ENCODE peak calls at places on chromosomes 7 and 10, in six cellular contexts. L is AG04450, N is GM20000, G is EL, C is activated B cell treated with CpG ODN at 0.5 μM for 24 hours, R is epithelial cell of esophagus. H is an unnamed sample.

GRCh38 chr7:42315631-42316030 is 78.6 kb upstream of the GLI3 start:
- DNase-seq in L (no peak), R (peak), N (no peak), C (no peak), G (peak), H (peak)

GRCh38 chr10:273088-273487 is 137.8 kb downstream of the ZMYND11 start:
- DNase-seq in L (no peak), G (no peak), N (no peak), C (no peak), R (no peak), H (no peak)

GRCh38 chr10:79082631-79083581 is 14.1 kb downstream of the ZMIZ1 start:
- DNase-seq in C (no peak), G (peak), N (no peak), R (no peak), L (no peak), H (peak)

GRCh38 chr10:124603376-124604213 is 140.6 kb downstream of the FAM53B start:
- DNase-seq in L (no peak), R (no peak), N (no peak), G (no peak), C (peak), H (no peak)

GRCh38 chr10:46546591-46547330 is 9.7 kb downstream of the GPRIN2 start:
- DNase-seq in C (peak), R (peak), L (no peak), G (no peak), N (no peak), H (no peak)

GRCh38 chr10:70600512-70601395 is 1.8 kb downstream of the PRF1 start:
- DNase-seq in N (no peak), C (no peak), R (no peak), L (no peak), G (no peak), H (no peak)

GRCh38 chr7:1930381-1931065 is 260.4 kb downstream of the ELFN1 start:
- DNase-seq in L (no peak), N (no peak), C (no peak), R (no peak), G (no peak), H (no peak)

GRCh38 chr10:48448796-48449195 is 142.3 kb downstream of the MAPK8 start:
- DNase-seq in G (peak), C (no peak), N (peak), L (no peak), R (peak), H (peak)

GRCh38 chr10:12042409-12042796 is 206 bp downstream of the UPF2 start:
- DNase-seq in R (peak), L (no peak), C (no peak), G (peak), N (peak), H (peak)

GRCh38 chr7:70694909-70695803 is 436.8 kb upstream of the GALNT17 start:
- DNase-seq in N (peak), G (peak), R (peak), L (no peak), C (peak), H (no peak)

GRCh38 chr7:12655161-12655560 is 32.3 kb upstream of the ARL4A start:
- DNase-seq in G (no peak), R (peak), N (no peak), C (no peak), L (no peak), H (no peak)

GRCh38 chr10:35540296-35541164 is 64.6 kb upstream of the GJD4 start:
- DNase-seq in L (no peak), N (no peak), C (no peak), R (no peak), G (no peak), H (no peak)

GRCh38 chr10:121340176-121340850 is 257.9 kb downstream of the FGFR2 start:
- DNase-seq in L (no peak), R (no peak), C (no peak), G (no peak), N (no peak), H (no peak)

GRCh38 chr7:131424219-131424822 is 96.6 kb downstream of the MKLN1 start:
- DNase-seq in N (peak), R (peak), L (peak), C (no peak), G (peak), H (peak)

GRCh38 chr10:29140151-29140550 is 148.7 kb upstream of the LYZL1 start:
- DNase-seq in N (no peak), C (no peak), L (no peak), G (no peak), R (no peak), H (no peak)

GRCh38 chr7:17071866-17072265 is 190.1 kb upstream of the AGR3 start:
- DNase-seq in L (no peak), N (no peak), C (no peak), R (no peak), G (no peak), H (no peak)

GRCh38 chr10:128318868-128319267 is 192.6 kb upstream of the MKI67 start:
- DNase-seq in L (no peak), G (no peak), R (no peak), C (no peak), N (no peak), H (no peak)

GRCh38 chr10:115942106-115942505 is 330.9 kb downstream of the GFRA1 start:
- DNase-seq in C (no peak), G (no peak), N (no peak), R (no peak), L (no peak), H (no peak)

GRCh38 chr7:88789480-88790064 is 6.0 kb downstream of the TEX47 start:
- DNase-seq in G (peak), L (no peak), R (peak), N (peak), C (no peak), H (peak)

GRCh38 chr10:114943000-114943399 is 5.0 kb downstream of the TRUB1 start:
- DNase-seq in C (no peak), N (no peak), R (no peak), G (no peak), L (no peak), H (no peak)

GRCh38 chr10:100072514-100072913 is 9.2 kb downstream of the CPN1 start:
- DNase-seq in C (no peak), G (no peak), L (no peak), R (no peak), N (no peak), H (no peak)

GRCh38 chr7:30159698-30160143 is 24.9 kb downstream of the MTURN start:
- DNase-seq in L (no peak), G (peak), R (peak), N (no peak), C (no peak), H (peak)

GRCh38 chr10:93438796-93439253 is 43.3 kb downstream of the MYOF start:
- DNase-seq in C (no peak), L (no peak), R (peak), N (no peak), G (no peak), H (no peak)

GRCh38 chr10:85902046-85902445 is 464.5 kb downstream of the GRID1 start:
- DNase-seq in C (no peak), R (peak), N (no peak), G (no peak), L (no peak), H (peak)

GRCh38 chr7:155576900-155577508 is 30.6 kb upstream of the CNPY1 start:
- DNase-seq in C (no peak), R (no peak), L (no peak), G (no peak), N (no peak), H (no peak)

GRCh38 chr10:119006451-119007210 is 22.9 kb upstream of the NANOS1 start:
- DNase-seq in L (peak), N (no peak), C (no peak), G (peak), R (peak), H (peak)

GRCh38 chr7:31443457-31443856 is 70.4 kb upstream of the ITPRID1 start:
- DNase-seq in C (no peak), L (no peak), G (peak), N (peak), R (peak), H (peak)

H was measured in RPMI7951.